ENCODE peak calls at places on chromosome 7, in seven cellular contexts. E is HCT116, C is endothelial cell of umbilical vein, N is PC-3, H is mammary epithelial cell, Z is H9, F is GM23338. O is an unnamed sample.

GRCh38 chr7:22640269-22640668 is 86.7 kb upstream of the IL6 start:
- DNase-seq in Z (no peak), H (no peak), N (no peak), C (no peak), F (no peak), E (no peak), O (no peak)

GRCh38 chr7:87231243-87231642 is 11.7 kb upstream of the TMEM243 start:
- DNase-seq in N (no peak), C (no peak), F (no peak), E (no peak), Z (no peak), H (no peak), O (no peak)

GRCh38 chr7:81013036-81013435 is 94.2 kb upstream of the SEMA3C start:
- DNase-seq in E (peak), C (no peak), Z (no peak), N (peak), H (peak), F (peak), O (no peak)

GRCh38 chr7:28155019-28155660 is 25.5 kb downstream of the JAZF1 start:
- DNase-seq in N (peak), F (no peak), C (no peak), E (no peak), H (no peak), Z (no peak), O (peak)

GRCh38 chr7:152520861-152521302 is 85.1 kb upstream of the KMT2C start:
- DNase-seq in N (no peak), E (no peak), Z (no peak), H (no peak), C (no peak), F (no peak), O (no peak)

GRCh38 chr7:37782166-37782565 is 66.2 kb upstream of the NME8 start:
- DNase-seq in F (no peak), H (no peak), N (no peak), C (no peak), E (no peak), Z (no peak), O (no peak)

GRCh38 chr7:151844828-151845200 is 32.1 kb downstream of the PRKAG2 start:
- DNase-seq in E (no peak), Z (no peak), F (no peak), H (no peak), C (no peak), N (no peak), O (no peak)

GRCh38 chr7:157016352-157017041 is 6.0 kb upstream of the MNX1 start:
- DNase-seq in N (no peak), C (no peak), Z (peak), H (no peak), F (peak), E (no peak), O (peak)

GRCh38 chr7:56079450-56080185 is 13.1 kb downstream of the PHKG1 start:
- DNase-seq in C (peak), F (peak), Z (peak), H (no peak), N (peak), E (no peak), O (no peak)

GRCh38 chr7:100679927-100680588 is 6.5 kb downstream of the GNB2 start:
- DNase-seq in H (no peak), N (no peak), E (no peak), C (no peak), Z (no peak), F (peak), O (no peak)

GRCh38 chr7:16921644-16922257 is 40.0 kb upstream of the AGR3 start:
- DNase-seq in C (no peak), E (no peak), H (no peak), Z (no peak), N (peak), F (no peak), O (no peak)

GRCh38 chr7:44289341-44290249 is 35.8 kb downstream of the CAMK2B start:
- DNase-seq in F (no peak), Z (peak), N (no peak), C (no peak), E (no peak), H (no peak), O (no peak)

GRCh38 chr7:30800785-30801252 is 29.6 kb downstream of the MINDY4 start:
- DNase-seq in H (peak), N (peak), F (peak), Z (peak), C (peak), E (peak), O (peak)
- TF ChIP-seq CTCF in H (peak), N (peak), F (peak), Z (peak), C (peak), E (peak), O (peak)

DNA sequence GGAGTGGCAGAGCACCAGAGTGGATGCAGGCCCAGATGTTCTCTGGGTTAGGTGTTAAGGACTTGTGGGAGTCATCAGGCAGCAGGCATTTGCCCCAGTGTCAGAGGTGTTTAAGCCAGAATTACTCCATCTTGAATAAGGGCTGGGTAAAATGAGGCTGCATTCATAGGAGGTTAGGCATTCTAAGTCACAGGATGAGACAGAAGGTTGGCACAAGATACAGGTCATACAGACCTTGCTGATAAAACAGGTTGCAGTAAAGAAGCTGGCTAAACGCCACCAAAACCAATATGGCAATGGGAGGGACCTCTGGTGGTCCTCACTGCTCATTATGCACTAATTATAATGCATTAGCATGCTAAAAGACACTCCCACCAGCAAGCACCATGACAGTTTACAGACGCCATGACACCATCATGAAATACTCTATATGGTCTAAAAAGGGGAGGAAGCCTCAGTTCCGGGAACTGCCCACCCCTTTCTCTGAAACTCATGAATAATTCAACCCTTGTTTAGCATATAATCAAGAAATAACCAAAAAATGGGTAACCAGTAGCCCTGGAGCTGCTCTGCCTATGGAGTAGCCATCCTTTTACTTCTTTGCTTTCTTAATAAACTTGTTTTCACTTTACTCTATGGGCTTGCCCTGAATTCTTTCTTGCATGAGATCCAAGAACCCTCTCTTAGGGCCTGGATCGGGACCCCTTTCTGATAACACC is 882 bp upstream of the LRRC61 start:
- DNase-seq in N (no peak), H (no peak), F (no peak), E (no peak), C (no peak), Z (no peak), O (no peak)
- H3K4me2 ChIP-seq in N (peak), H (peak), F (peak), E (peak), C (no peak), Z (no peak), O (peak)

GRCh38 chr7:19464241-19464640 is 244.6 kb downstream of the POLR1F start:
- DNase-seq in C (no peak), Z (no peak), F (no peak), H (peak), N (no peak), E (no peak), O (no peak)
- TF ChIP-seq CTCF in C (no peak), Z (no peak), F (no peak), H (no peak), N (no peak), E (no peak), O (no peak)

GRCh38 chr7:88095-88926 is 104.1 kb upstream of the FAM20C start:
- DNase-seq in H (no peak), Z (no peak), N (no peak), C (no peak), F (peak), E (no peak), O (no peak)
- H3K4me2 ChIP-seq in H (no peak), Z (no peak), N (no peak), C (no peak), F (no peak), E (no peak), O (no peak)

DNA sequence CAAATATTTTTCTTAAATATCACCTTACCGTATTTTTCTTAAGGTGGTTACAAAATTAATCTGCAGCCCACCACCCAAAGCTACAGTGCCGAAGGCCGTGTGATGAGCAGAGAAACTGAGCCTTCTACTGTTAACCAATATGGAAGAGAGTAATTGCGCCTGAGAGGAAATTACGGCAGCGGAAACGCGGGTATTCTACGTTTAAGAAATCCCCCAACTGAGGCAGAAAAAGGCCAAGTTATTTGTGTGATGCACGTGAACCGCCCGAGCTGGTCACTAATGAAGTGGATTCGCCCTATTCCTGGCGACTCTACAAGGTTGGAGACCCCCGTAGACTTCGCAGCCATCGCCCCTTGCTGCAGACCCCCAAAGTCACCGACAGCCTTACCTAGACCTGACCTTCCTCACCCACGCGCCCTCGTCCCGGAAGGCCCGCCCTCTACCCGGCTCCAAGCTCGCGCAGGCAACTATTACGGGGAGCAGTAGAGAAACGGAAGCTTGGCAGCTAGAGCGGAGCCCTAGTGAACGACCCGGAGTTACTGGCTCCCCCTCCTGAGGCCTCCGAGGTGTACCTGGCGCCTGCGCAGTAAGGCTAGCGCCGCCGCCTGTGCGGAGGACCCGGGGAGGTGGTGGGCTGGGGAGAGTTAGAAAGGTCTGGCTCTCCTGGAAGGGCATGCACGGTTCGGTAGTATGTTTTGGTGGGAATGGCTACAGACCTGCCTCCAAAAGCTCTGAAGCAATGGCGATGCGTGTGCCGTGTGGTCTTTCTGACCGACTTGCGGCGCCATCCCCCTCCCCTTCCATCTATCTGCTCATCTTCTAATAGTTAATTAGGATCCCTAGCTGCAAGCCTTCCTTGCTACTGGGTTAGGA is at the start of gene MRPS33:
- DNase-seq in Z (peak), H (peak), N (peak), C (peak), F (peak), E (peak), O (peak)
- TF ChIP-seq CTCF in Z (peak), H (peak), N (peak), C (peak), F (peak), E (peak), O (peak)

DNA sequence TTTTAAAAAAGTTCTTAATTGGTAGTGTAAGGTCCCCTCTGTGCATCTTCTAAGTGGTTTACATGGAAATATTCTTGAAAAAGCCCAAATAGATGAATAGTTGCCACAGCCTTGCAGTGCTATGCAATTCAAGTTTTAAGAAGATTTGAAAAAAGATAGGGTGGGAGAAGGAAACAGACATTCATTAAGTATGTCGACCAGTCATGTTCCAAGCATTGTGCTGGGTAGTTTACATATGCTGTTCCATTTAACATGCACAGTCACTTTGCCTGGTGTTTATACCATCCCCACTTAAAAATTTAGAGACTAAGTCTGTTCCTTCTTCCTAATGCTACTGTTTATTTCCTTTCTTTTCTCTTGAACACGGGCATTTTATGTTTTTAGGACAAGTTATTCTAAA is 28.1 kb upstream of the NAMPT start:
- DNase-seq in Z (no peak), C (no peak), E (no peak), N (peak), H (no peak), F (no peak), O (no peak)
- H3K4me2 ChIP-seq in Z (no peak), C (peak), E (peak), N (peak), H (peak), F (no peak), O (no peak)

GRCh38 chr7:2567663-2568238 is 9.0 kb downstream of the IQCE start:
- DNase-seq in H (no peak), F (peak), C (no peak), N (no peak), Z (peak), E (no peak), O (peak)
- TF ChIP-seq CTCF in H (peak), F (peak), C (peak), N (peak), Z (peak), E (peak), O (peak)

DNA sequence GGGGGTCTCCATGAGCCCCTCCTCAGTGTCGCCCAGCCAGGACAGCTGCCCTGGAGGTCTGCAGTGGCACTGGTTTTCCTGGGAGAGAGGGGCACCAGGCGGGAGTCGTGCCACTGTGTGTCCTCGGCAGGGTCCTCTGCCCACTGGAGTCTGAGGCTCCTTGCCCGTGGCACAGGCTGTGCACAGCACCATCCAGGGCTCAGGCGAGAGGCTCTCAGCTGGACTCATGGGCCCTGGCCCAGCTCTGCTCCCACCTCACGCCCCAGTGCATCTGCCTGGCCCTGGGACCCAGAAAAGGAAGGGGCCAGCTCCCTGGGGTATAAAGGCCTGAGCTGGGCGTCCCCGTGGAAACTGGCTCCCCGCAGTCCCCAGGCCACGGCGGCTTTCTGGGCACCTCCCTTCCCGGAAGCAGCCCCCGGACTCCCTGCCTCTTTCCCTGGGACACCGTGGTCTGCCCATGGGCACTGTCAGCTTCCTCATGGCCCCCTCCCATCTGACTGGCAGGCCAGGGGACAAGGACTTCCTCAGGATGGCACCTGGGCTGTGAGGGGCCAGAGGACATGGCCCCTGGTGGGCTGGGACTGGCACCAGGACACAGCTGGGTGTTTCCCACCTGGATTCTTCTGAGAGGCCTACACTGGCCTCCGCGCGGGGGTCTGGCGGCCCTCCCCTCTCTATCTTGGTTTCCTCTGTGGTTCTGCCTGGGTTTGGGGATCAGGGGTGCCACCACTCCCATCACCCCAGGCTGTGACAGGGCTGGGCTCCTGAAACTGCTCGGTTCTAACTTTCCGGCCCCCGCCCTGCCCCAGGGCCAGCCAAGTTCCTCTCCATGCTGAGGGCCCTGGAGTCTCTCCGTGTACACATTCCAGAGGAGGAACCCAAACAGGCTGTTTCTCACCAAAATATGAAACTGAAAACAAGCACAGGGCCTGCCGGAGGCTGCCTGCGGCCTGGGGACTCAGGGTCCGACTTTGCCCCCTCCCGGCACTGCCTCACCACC is 5.5 kb downstream of the FOXL3 start:
- DNase-seq in E (no peak), N (no peak), Z (peak), H (no peak), F (no peak), C (no peak), O (no peak)
- H3K4me2 ChIP-seq in E (no peak), N (no peak), Z (no peak), H (no peak), F (no peak), C (no peak), O (no peak)

DNA sequence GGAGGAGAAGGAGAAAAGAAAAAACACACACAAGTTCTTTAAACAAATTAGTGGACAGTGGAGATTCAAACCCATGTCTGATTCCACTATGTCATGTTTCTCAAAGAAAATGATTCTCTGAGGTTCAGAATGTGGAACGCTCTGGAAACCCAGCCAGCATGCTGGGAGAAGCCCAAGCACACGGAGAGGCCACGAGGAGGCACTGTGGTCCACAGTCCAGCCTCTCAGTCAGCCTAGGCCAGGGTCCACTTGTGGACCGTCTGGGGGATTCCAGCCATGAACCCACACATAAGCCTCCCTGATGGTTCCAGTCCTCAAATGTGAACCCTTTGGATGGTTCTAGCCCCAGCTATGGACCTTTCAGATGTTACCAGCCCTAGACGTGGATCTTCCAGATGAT is 73.4 kb downstream of the CAV1 start:
- DNase-seq in C (no peak), F (no peak), Z (no peak), E (no peak), H (no peak), N (peak), O (no peak)
- TF ChIP-seq CTCF in C (peak), F (peak), Z (peak), E (no peak), H (no peak), N (peak), O (peak)

DNA sequence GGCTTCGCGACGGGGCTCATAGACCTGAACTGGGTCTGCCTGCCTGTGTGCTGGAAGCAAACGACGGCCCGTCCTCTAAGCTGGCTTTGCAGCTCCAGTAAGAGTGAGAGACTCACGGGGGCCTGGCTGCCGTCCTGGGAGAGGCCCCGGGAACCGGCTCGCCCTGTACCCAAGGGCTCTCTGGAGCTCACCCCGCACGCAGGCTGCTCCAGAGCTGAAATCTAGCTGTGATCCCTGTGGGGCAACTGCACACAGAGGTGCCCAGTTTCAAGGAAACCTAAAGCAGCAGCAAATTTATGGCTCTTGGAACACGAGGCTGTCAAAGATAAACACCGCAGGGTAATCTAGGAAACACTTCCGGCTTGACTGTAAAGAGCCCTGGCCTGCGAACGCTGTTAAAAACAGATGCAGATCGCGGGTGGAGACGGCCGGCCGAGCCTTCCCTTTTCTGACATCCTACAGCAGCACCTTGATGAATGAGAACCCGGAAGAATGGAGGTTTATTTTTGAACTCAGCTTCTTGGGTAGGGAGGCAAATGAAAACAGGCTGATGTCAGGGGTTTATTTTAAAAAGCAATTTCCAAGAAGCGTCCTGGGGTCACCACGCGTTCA is 29.4 kb downstream of the AMZ1 start:
- DNase-seq in H (no peak), C (peak), E (no peak), Z (no peak), N (no peak), F (no peak), O (peak)
- H3K4me2 ChIP-seq in H (no peak), C (no peak), E (no peak), Z (no peak), N (no peak), F (no peak), O (peak)

O was measured in OCI-LY7.